ENCODE peak calls at places on chromosomes 11 and 22, in five cellular contexts. One of them, this sample, is unnamed.

GRCh38 chr11:59112494-59112893 is 5.5 kb downstream of the FAM111B start:
- DNase-seq in endothelial cell: no peak
- DNase-seq in nephron progenitor cell: no peak
- DNase-seq in tibial artery: no peak
- DNase-seq in ovary: no peak
- DNase-seq in this sample: no peak

GRCh38 chr11:3802016-3802790 is 4.8 kb upstream of the NUP98 start:
- DNase-seq in ovary: no peak
- DNase-seq in nephron progenitor cell: no peak
- DNase-seq in endothelial cell: no peak
- DNase-seq in tibial artery: no peak
- DNase-seq in this sample: no peak

GRCh38 chr22:19877626-19878339 is 23.1 kb upstream of the GNB1L start:
- DNase-seq in nephron progenitor cell: no peak
- DNase-seq in endothelial cell: no peak
- DNase-seq in tibial artery: peak; percentile 12
- DNase-seq in ovary: peak; percentile 6
- DNase-seq in this sample: no peak

GRCh38 chr11:100624346-100624745 is 62.7 kb upstream of the ARHGAP42 start:
- DNase-seq in endothelial cell: no peak
- DNase-seq in nephron progenitor cell: no peak
- DNase-seq in tibial artery: no peak
- DNase-seq in ovary: no peak
- DNase-seq in this sample: no peak

GRCh38 chr11:14183973-14184372 is 175.0 kb downstream of the RRAS2 start:
- DNase-seq in endothelial cell: no peak
- DNase-seq in ovary: no peak
- DNase-seq in nephron progenitor cell: no peak
- DNase-seq in tibial artery: no peak
- DNase-seq in this sample: no peak

GRCh38 chr11:3087821-3088800 is 30.9 kb upstream of the CARS1 start:
- DNase-seq in tibial artery: no peak
- DNase-seq in ovary: peak; percentile 8
- DNase-seq in endothelial cell: no peak
- DNase-seq in nephron progenitor cell: no peak
- DNase-seq in this sample: no peak

GRCh38 chr11:10318527-10318802 is 13.6 kb downstream of the ADM start:
- DNase-seq in nephron progenitor cell: no peak
- DNase-seq in tibial artery: no peak
- DNase-seq in ovary: no peak
- DNase-seq in endothelial cell: no peak
- DNase-seq in this sample: no peak

GRCh38 chr22:35947794-35948425 is 80.7 kb downstream of the RBFOX2 start:
- DNase-seq in nephron progenitor cell: no peak
- DNase-seq in ovary: no peak
- DNase-seq in tibial artery: no peak
- DNase-seq in endothelial cell: no peak
- DNase-seq in this sample: no peak

GRCh38 chr11:10305964-10306918 is 1.4 kb downstream of the ADM start:
- DNase-seq in tibial artery: no peak
- DNase-seq in nephron progenitor cell: peak; percentile 58
- DNase-seq in ovary: no peak
- DNase-seq in endothelial cell: peak; percentile 26
- DNase-seq in this sample: peak; percentile 38

GRCh38 chr11:35237860-35238715 is 99.1 kb downstream of the CD44 start:
- DNase-seq in ovary: peak; percentile 21
- DNase-seq in endothelial cell: peak; percentile 57
- DNase-seq in tibial artery: peak; percentile 25
- DNase-seq in nephron progenitor cell: peak; percentile 50
- DNase-seq in this sample: peak; percentile 48

GRCh38 chr11:3009481-3009880 is 17.4 kb upstream of the NAP1L4 start:
- DNase-seq in ovary: no peak
- DNase-seq in tibial artery: no peak
- DNase-seq in nephron progenitor cell: no peak
- DNase-seq in endothelial cell: no peak
- DNase-seq in this sample: no peak

GRCh38 chr11:19756675-19757475 is 44.2 kb downstream of the NAV2 start:
- DNase-seq in ovary: peak; percentile 25
- DNase-seq in tibial artery: no peak
- DNase-seq in nephron progenitor cell: no peak
- DNase-seq in endothelial cell: no peak
- DNase-seq in this sample: no peak

GRCh38 chr11:70142171-70142875 is 60.8 kb upstream of the FADD start:
- DNase-seq in ovary: no peak
- DNase-seq in nephron progenitor cell: no peak
- DNase-seq in tibial artery: no peak
- DNase-seq in endothelial cell: no peak
- DNase-seq in this sample: no peak

GRCh38 chr22:28884754-28885375 is 1.5 kb downstream of the ZNRF3 start:
- DNase-seq in endothelial cell: no peak
- DNase-seq in ovary: no peak
- DNase-seq in nephron progenitor cell: peak; percentile 18
- DNase-seq in tibial artery: no peak
- DNase-seq in this sample: no peak

GRCh38 chr11:61339490-61339878 is 6.5 kb downstream of the TKFC start:
- DNase-seq in nephron progenitor cell: no peak
- DNase-seq in tibial artery: no peak
- DNase-seq in endothelial cell: no peak
- DNase-seq in ovary: no peak
- DNase-seq in this sample: no peak

GRCh38 chr11:34262601-34263081 is 95.2 kb downstream of the ABTB2 start:
- DNase-seq in nephron progenitor cell: no peak
- DNase-seq in tibial artery: no peak
- DNase-seq in endothelial cell: no peak
- DNase-seq in ovary: no peak
- DNase-seq in this sample: no peak

GRCh38 chr11:124123587-124123986 is 8.3 kb downstream of the VWA5A start:
- DNase-seq in nephron progenitor cell: no peak
- DNase-seq in tibial artery: no peak
- DNase-seq in endothelial cell: no peak
- DNase-seq in ovary: no peak
- DNase-seq in this sample: no peak
- TF ChIP-seq CTCF in nephron progenitor cell: peak; percentile 18
- TF ChIP-seq CTCF in tibial artery: no peak
- TF ChIP-seq CTCF in endothelial cell: peak; percentile 30
- TF ChIP-seq CTCF in ovary: no peak
- TF ChIP-seq CTCF in this sample: peak; percentile 31

DNA sequence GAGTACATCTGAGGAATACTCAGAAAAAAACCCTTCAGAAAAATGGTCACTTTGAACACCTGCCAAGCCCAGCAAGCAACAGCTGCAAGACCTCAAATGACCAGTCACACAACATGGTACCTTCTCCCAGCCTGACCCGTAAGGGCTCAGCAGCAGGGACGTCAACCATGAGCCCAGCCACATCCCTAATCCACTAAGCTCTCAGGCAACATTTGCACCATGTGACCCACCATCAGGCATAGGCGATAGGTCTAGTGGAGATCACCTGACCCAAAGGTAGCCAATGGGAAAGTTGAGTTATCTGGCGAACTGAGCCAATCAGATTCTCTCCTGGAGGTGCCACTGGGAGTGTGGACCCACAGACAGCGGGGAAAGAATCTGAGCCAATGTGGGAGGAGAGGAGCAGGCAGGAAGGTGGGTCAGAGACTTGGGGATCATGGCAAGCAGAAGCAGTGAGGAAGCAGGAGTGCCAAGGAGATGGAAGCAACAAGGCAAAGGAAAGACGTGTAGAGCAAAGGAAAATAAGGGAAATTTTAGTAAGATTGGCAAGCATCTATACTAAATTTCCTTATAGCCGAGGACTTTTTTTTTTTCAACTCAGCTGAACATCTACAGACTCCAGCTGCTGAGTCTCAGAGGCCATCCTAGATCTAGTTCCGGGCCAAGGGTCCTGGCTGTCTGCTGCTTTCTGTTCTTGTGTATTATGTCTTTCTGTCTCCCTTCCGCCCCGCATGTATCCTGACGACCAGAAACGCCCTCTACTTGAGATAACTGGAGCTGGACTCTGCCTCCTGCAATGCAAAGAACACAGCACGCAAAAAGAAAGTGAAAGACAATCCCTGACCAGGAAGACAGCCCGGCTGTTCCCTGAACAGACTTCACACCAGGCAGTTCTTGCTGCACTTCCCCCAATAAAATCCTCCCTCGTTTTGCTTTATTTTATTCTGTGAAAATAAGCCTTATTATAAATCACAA is 11.0 kb upstream of the PLAAT2 start:
- DNase-seq in nephron progenitor cell: no peak
- DNase-seq in ovary: peak; percentile 59
- DNase-seq in tibial artery: peak; percentile 30
- DNase-seq in endothelial cell: no peak
- DNase-seq in this sample: no peak
- TF ChIP-seq CTCF in nephron progenitor cell: no peak
- TF ChIP-seq CTCF in ovary: no peak
- TF ChIP-seq CTCF in tibial artery: no peak
- TF ChIP-seq CTCF in endothelial cell: no peak
- TF ChIP-seq CTCF in this sample: no peak

GRCh38 chr11:1690167-1691026 is 6.6 kb upstream of the KRTAP5-6 start:
- DNase-seq in tibial artery: no peak
- DNase-seq in endothelial cell: no peak
- DNase-seq in nephron progenitor cell: no peak
- DNase-seq in ovary: no peak
- DNase-seq in this sample: no peak

GRCh38 chr11:1693327-1694063 is 3.5 kb upstream of the KRTAP5-6 start:
- DNase-seq in ovary: peak; percentile 50
- DNase-seq in nephron progenitor cell: peak; percentile 96
- DNase-seq in endothelial cell: peak; percentile 96
- DNase-seq in tibial artery: peak; percentile 74
- DNase-seq in this sample: peak; percentile 97

GRCh38 chr11:1691878-1692707 is 4.9 kb upstream of the KRTAP5-6 start:
- DNase-seq in tibial artery: no peak
- DNase-seq in nephron progenitor cell: no peak
- DNase-seq in ovary: no peak
- DNase-seq in endothelial cell: no peak
- DNase-seq in this sample: no peak

GRCh38 chr11:1692708-1693326 is 4.2 kb upstream of the KRTAP5-6 start:
- DNase-seq in ovary: no peak
- DNase-seq in endothelial cell: no peak
- DNase-seq in nephron progenitor cell: no peak
- DNase-seq in tibial artery: no peak
- DNase-seq in this sample: no peak

GRCh38 chr11:1691027-1691877 is 5.7 kb upstream of the KRTAP5-6 start:
- DNase-seq in ovary: no peak
- DNase-seq in tibial artery: no peak
- DNase-seq in endothelial cell: no peak
- DNase-seq in nephron progenitor cell: no peak
- DNase-seq in this sample: no peak
- TF ChIP-seq CTCF in ovary: no peak
- TF ChIP-seq CTCF in tibial artery: no peak
- TF ChIP-seq CTCF in endothelial cell: no peak
- TF ChIP-seq CTCF in nephron progenitor cell: no peak
- TF ChIP-seq CTCF in this sample: no peak

GRCh38 chr11:84899740-84900139 is 727.4 kb downstream of the DLG2 start:
- DNase-seq in tibial artery: no peak
- DNase-seq in ovary: no peak
- DNase-seq in endothelial cell: no peak
- DNase-seq in nephron progenitor cell: no peak
- DNase-seq in this sample: no peak
- TF ChIP-seq CTCF in tibial artery: no peak
- TF ChIP-seq CTCF in ovary: no peak
- TF ChIP-seq CTCF in endothelial cell: peak; percentile 65
- TF ChIP-seq CTCF in nephron progenitor cell: peak; percentile 47
- TF ChIP-seq CTCF in this sample: peak; percentile 50

GRCh38 chr11:126268708-126269579 is at the start of the genes FOXRED1 and SRPRA:
- DNase-seq in endothelial cell: peak; percentile 100
- DNase-seq in nephron progenitor cell: peak; percentile 99
- DNase-seq in tibial artery: peak; percentile 99
- DNase-seq in ovary: peak; percentile 99
- DNase-seq in this sample: peak; percentile 99
- TF ChIP-seq CTCF in endothelial cell: no peak
- TF ChIP-seq CTCF in nephron progenitor cell: no peak
- TF ChIP-seq CTCF in tibial artery: no peak
- TF ChIP-seq CTCF in ovary: no peak
- TF ChIP-seq CTCF in this sample: no peak

DNA sequence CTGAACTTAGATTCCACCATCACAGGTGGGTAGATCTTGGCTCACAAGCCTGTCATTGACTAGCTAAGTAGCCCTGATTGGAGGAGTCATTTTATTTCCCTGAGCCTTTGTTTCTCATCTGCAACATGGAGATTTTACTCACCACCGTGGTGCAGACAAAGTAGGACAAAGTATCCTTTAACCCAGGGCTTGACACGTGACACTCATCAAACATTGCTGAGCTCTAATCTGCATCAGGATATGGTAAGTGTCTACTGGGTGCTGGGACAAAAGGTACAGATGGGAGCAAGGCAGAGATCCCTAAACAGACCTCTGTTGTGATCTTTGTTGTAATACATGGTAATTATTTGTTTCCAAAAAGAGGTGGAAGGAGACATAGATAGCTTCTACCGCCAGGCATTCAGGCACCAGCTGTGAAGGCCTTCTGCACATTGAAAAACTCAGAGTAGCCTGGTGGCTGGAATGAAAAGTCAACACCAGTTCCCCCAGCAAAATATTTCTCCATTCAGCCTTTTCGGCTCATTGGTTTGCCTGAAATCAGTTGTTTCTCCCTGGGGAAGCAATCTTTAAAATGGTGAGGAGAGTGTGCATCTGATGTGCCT is 18.3 kb upstream of the MICAL2 start:
- DNase-seq in ovary: no peak
- DNase-seq in tibial artery: peak; percentile 16
- DNase-seq in endothelial cell: no peak
- DNase-seq in nephron progenitor cell: no peak
- DNase-seq in this sample: no peak
- TF ChIP-seq CTCF in ovary: no peak
- TF ChIP-seq CTCF in tibial artery: peak; percentile 44
- TF ChIP-seq CTCF in endothelial cell: no peak
- TF ChIP-seq CTCF in nephron progenitor cell: no peak
- TF ChIP-seq CTCF in this sample: peak; percentile 22

DNA sequence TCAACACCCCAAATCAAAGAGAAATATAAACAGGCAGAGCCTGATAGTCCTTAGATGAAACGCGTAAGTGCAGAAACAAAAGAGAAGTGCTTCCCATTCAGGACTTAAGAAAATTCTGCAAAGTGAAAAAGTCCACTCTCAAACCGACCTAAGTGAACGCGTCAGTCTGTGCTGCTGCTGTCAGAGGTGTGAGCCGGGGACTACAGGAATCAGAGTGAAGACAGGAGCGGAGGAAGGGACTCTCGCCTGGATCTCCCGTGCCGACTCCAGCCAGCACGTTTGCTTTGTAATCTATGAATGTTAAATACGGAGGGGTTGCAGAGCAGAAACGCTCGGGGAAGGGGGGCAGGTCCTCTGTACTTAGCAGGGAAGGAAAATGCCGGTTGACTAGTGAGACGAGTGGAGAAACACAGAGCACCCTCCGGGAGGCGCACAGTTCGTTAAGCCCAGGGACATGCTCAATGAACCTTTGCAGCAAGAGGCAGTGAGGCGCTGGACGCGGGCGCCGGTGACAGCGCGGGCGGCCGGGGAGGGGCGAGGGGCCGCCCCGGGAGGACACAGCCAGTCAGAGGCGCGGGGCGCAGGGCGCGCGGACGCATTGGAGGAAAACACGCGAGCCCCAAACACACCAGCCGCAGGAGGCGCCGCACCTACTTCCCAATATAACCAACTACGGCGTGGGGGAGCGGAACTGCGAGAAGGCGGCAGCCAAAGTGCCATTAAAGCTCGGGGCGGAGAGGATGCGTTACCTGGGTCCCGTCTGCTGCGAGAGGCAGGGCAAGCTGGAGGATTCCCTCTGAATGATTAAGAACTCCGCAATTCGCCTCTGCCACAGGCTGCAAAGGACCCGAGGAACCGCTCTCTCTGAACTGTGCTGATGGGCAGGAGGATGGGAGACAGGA is at the start of gene CNTN5:
- DNase-seq in endothelial cell: peak; percentile 58
- DNase-seq in ovary: no peak
- DNase-seq in nephron progenitor cell: peak; percentile 85
- DNase-seq in tibial artery: peak; percentile 32
- DNase-seq in this sample: peak; percentile 52
- TF ChIP-seq CTCF in endothelial cell: no peak
- TF ChIP-seq CTCF in ovary: no peak
- TF ChIP-seq CTCF in nephron progenitor cell: no peak
- TF ChIP-seq CTCF in tibial artery: no peak
- TF ChIP-seq CTCF in this sample: peak; percentile 36